ENCODE peak calls at places on chromosomes 11 and 22, in seven cellular contexts. R is naive thymus-derived CD4-positive, alpha-beta T cell; D is activated T-helper 9 cell treated with anti-CD3 and anti-CD28 coated beads, Interleukin-2, amount 50 U/mL, for 16 hours; X is dermis blood vessel endothelial cell; J is GM19239; L is AG04450; G is suprapubic skin. U is an unnamed sample.

GRCh38 chr22:40635940-40636379 is 559 bp downstream of the MRTFA start:
- DNase-seq in R (no peak), D (no peak), X (peak), J (no peak), L (no peak), G (no peak), U (no peak)

GRCh38 chr22:20086763-20087162 is 6.7 kb downstream of the DGCR8 start:
- DNase-seq in R (no peak), D (no peak), X (no peak), J (no peak), L (no peak), G (no peak), U (no peak)

GRCh38 chr11:67648140-67648795 is 2.3 kb downstream of the ACY3 start:
- DNase-seq in R (peak), D (no peak), X (peak), J (peak), L (no peak), G (no peak), U (peak)

GRCh38 chr22:46110215-46110614 is 40.1 kb upstream of the PPARA start:
- DNase-seq in R (no peak), D (no peak), X (no peak), J (peak), L (no peak), G (no peak), U (no peak)

GRCh38 chr11:62444835-62445234 is 26.0 kb downstream of the SCGB1A1 start:
- DNase-seq in R (no peak), D (no peak), X (peak), J (no peak), L (no peak), G (no peak), U (no peak)

GRCh38 chr22:23237841-23238240 is 57.5 kb downstream of the BCR start:
- DNase-seq in R (peak), D (peak), X (no peak), J (no peak), L (no peak), G (no peak), U (no peak)

GRCh38 chr11:125342281-125342980 is 153.6 kb downstream of the FEZ1 start:
- DNase-seq in R (no peak), D (no peak), X (no peak), J (no peak), L (no peak), G (no peak), U (no peak)

GRCh38 chr11:12397953-12398352 is 20.6 kb downstream of the PARVA start:
- DNase-seq in R (no peak), D (no peak), X (peak), J (no peak), L (peak), G (no peak), U (no peak)

GRCh38 chr11:122306776-122307479 is 190.9 kb upstream of the BLID start:
- DNase-seq in R (no peak), D (no peak), X (no peak), J (no peak), L (no peak), G (no peak), U (no peak)

GRCh38 chr22:31272522-31273446 is 19.5 kb downstream of the PIK3IP1 start:
- DNase-seq in R (peak), D (no peak), X (peak), J (peak), L (peak), G (no peak), U (peak)

GRCh38 chr11:8959546-8960166 is 4.6 kb downstream of the TMEM9B start:
- DNase-seq in R (no peak), D (no peak), X (peak), J (peak), L (peak), G (no peak), U (peak)

GRCh38 chr11:13776134-13776815 is 107.8 kb downstream of the FAR1 start:
- DNase-seq in R (peak), D (no peak), X (no peak), J (no peak), L (no peak), G (no peak), U (peak)

GRCh38 chr22:40176921-40177737 is 596 bp upstream of the TNRC6B start:
- DNase-seq in R (peak), D (peak), X (peak), J (no peak), L (no peak), G (no peak), U (peak)

GRCh38 chr11:83019888-83020579 is 51.7 kb downstream of the RAB30 start:
- DNase-seq in R (no peak), D (no peak), X (no peak), J (no peak), L (no peak), G (no peak), U (no peak)